ENCODE peak calls at places on chromosomes 12 and 14, in eight cellular contexts. D, J, Y, W, L, S, C and M are unnamed samples.

GRCh38 chr12:8628731-8629130 is 16.1 kb upstream of the AICDA start:
- DNase-seq in D (no peak), J (no peak), Y (no peak), W (no peak), L (no peak), S (peak), C (no peak), M (no peak)

GRCh38 chr12:24770334-24770733 is 178.6 kb downstream of the BCAT1 start:
- DNase-seq in D (no peak), J (no peak), Y (no peak), W (no peak), L (no peak), S (no peak), C (no peak), M (no peak)

GRCh38 chr12:62686938-62687337 is 220.3 kb downstream of the MON2 start:
- DNase-seq in D (no peak), J (no peak), Y (no peak), W (no peak), L (no peak), S (no peak), C (peak), M (no peak)

GRCh38 chr12:93125126-93125525 is 196.0 kb upstream of the EEA1 start:
- DNase-seq in D (no peak), J (no peak), Y (no peak), W (no peak), L (no peak), S (peak), C (peak), M (no peak)

GRCh38 chr14:105146181-105146975 is 22.2 kb downstream of the JAG2 start:
- DNase-seq in D (peak), J (no peak), Y (no peak), W (no peak), L (no peak), S (no peak), C (no peak), M (peak)

GRCh38 chr14:51638071-51638944 is 13.4 kb upstream of the FRMD6 start:
- DNase-seq in D (no peak), J (no peak), Y (peak), W (no peak), L (no peak), S (peak), C (peak), M (no peak)

GRCh38 chr12:90061834-90062233 is 353.2 kb upstream of the ATP2B1 start:
- DNase-seq in D (no peak), J (no peak), Y (no peak), W (no peak), L (no peak), S (peak), C (no peak), M (no peak)

GRCh38 chr12:11730299-11731041 is 81.0 kb downstream of the ETV6 start:
- DNase-seq in D (no peak), J (no peak), Y (peak), W (no peak), L (no peak), S (no peak), C (no peak), M (no peak)

GRCh38 chr12:19657401-19657800 is 218.1 kb downstream of the AEBP2 start:
- DNase-seq in D (no peak), J (no peak), Y (no peak), W (no peak), L (no peak), S (no peak), C (no peak), M (no peak)

GRCh38 chr12:83313322-83313721 is 626.6 kb downstream of the TMTC2 start:
- DNase-seq in D (no peak), J (no peak), Y (no peak), W (no peak), L (no peak), S (no peak), C (no peak), M (no peak)

GRCh38 chr14:95348395-95349080 is 28.8 kb upstream of the CLMN start:
- DNase-seq in D (no peak), J (no peak), Y (peak), W (no peak), L (no peak), S (no peak), C (no peak), M (no peak)

GRCh38 chr12:11607313-11608081 is 42.0 kb upstream of the ETV6 start:
- DNase-seq in D (no peak), J (no peak), Y (no peak), W (no peak), L (no peak), S (no peak), C (no peak), M (no peak)

GRCh38 chr12:54038760-54039414 is 6.0 kb downstream of the HOXC5 start:
- DNase-seq in D (no peak), J (no peak), Y (no peak), W (no peak), L (no peak), S (no peak), C (no peak), M (no peak)

GRCh38 chr12:109440851-109441490 is 36.1 kb downstream of the KCTD10 start:
- DNase-seq in D (no peak), J (no peak), Y (peak), W (no peak), L (no peak), S (no peak), C (no peak), M (no peak)

GRCh38 chr12:15883536-15883935 is 1.3 kb downstream of the STRAP start:
- DNase-seq in D (no peak), J (no peak), Y (no peak), W (no peak), L (no peak), S (peak), C (no peak), M (no peak)

GRCh38 chr12:1398673-1399072 is 195.7 kb downstream of the FBXL14 start:
- DNase-seq in D (no peak), J (no peak), Y (peak), W (no peak), L (no peak), S (no peak), C (no peak), M (no peak)

GRCh38 chr12:94033767-94034166 is 114.6 kb upstream of the PLXNC1 start:
- DNase-seq in D (no peak), J (no peak), Y (no peak), W (no peak), L (no peak), S (no peak), C (no peak), M (no peak)

GRCh38 chr12:126926023-126926600 is 1340.9 kb upstream of the TMEM132C start:
- DNase-seq in D (no peak), J (no peak), Y (no peak), W (no peak), L (no peak), S (no peak), C (no peak), M (no peak)

GRCh38 chr12:78096909-78097597 is 266.4 kb downstream of the NAV3 start:
- DNase-seq in D (no peak), J (no peak), Y (no peak), W (no peak), L (no peak), S (peak), C (peak), M (no peak)

GRCh38 chr14:70257526-70257925 is 68.8 kb upstream of the SLC8A3 start:
- DNase-seq in D (no peak), J (no peak), Y (peak), W (no peak), L (no peak), S (peak), C (no peak), M (no peak)

GRCh38 chr14:105602799-105603763 is 76.7 kb downstream of the TMEM121 start:
- DNase-seq in D (no peak), J (no peak), Y (no peak), W (no peak), L (no peak), S (no peak), C (no peak), M (peak)

GRCh38 chr12:75097003-75097402 is 112.6 kb downstream of the KCNC2 start:
- DNase-seq in D (no peak), J (no peak), Y (no peak), W (no peak), L (no peak), S (no peak), C (no peak), M (no peak)

GRCh38 chr14:80956922-80957321 is 1.5 kb downstream of the TSHR start:
- DNase-seq in D (no peak), J (peak), Y (no peak), W (no peak), L (no peak), S (no peak), C (no peak), M (no peak)

GRCh38 chr12:107759410-107759809 is 1.5 kb downstream of the PRDM4 start:
- DNase-seq in D (no peak), J (no peak), Y (no peak), W (no peak), L (no peak), S (peak), C (peak), M (no peak)

GRCh38 chr14:61280526-61281185 is 482 bp downstream of the TMEM30B start:
- DNase-seq in D (peak), J (peak), Y (peak), W (peak), L (peak), S (peak), C (no peak), M (peak)

GRCh38 chr12:94025730-94026129 is 122.6 kb upstream of the PLXNC1 start:
- DNase-seq in D (no peak), J (no peak), Y (no peak), W (no peak), L (no peak), S (no peak), C (no peak), M (no peak)

GRCh38 chr14:100239840-100240724 is 1.1 kb downstream of the YY1 start:
- DNase-seq in D (peak), J (peak), Y (peak), W (peak), L (peak), S (peak), C (peak), M (peak)